ENCODE peak calls at places on chromosome 18, in six cellular contexts. One of them, this sample, is unnamed.

GRCh38 chr18:42052137-42052708 is 97.2 kb downstream of the PIK3C3 start:
- DNase-seq in OCI-LY7: peak; percentile 8
- DNase-seq in heart left ventricle: no peak
- DNase-seq in HTR-8/SVneo: no peak
- DNase-seq in CD8-positive, alpha-beta T cell: no peak
- DNase-seq in A549: no peak
- DNase-seq in this sample: no peak

GRCh38 chr18:22173928-22174301 is 4.5 kb downstream of the GATA6 start:
- DNase-seq in HTR-8/SVneo: no peak
- DNase-seq in A549: no peak
- DNase-seq in CD8-positive, alpha-beta T cell: no peak
- DNase-seq in heart left ventricle: no peak
- DNase-seq in OCI-LY7: no peak
- DNase-seq in this sample: no peak

GRCh38 chr18:79525556-79526467 is 130.1 kb downstream of the NFATC1 start:
- DNase-seq in HTR-8/SVneo: no peak
- DNase-seq in heart left ventricle: peak; percentile 53
- DNase-seq in OCI-LY7: no peak
- DNase-seq in CD8-positive, alpha-beta T cell: peak; percentile 5
- DNase-seq in A549: no peak
- DNase-seq in this sample: no peak

GRCh38 chr18:48553236-48553635 is 14.4 kb downstream of the CTIF start:
- DNase-seq in CD8-positive, alpha-beta T cell: no peak
- DNase-seq in heart left ventricle: no peak
- DNase-seq in OCI-LY7: no peak
- DNase-seq in HTR-8/SVneo: no peak
- DNase-seq in A549: no peak
- DNase-seq in this sample: no peak

GRCh38 chr18:31830686-31831085 is 70.0 kb upstream of the SLC25A52 start:
- DNase-seq in A549: no peak
- DNase-seq in HTR-8/SVneo: no peak
- DNase-seq in OCI-LY7: no peak
- DNase-seq in CD8-positive, alpha-beta T cell: no peak
- DNase-seq in heart left ventricle: no peak
- DNase-seq in this sample: no peak

GRCh38 chr18:22031581-22031980 is 137.8 kb upstream of the GATA6 start:
- DNase-seq in HTR-8/SVneo: no peak
- DNase-seq in heart left ventricle: no peak
- DNase-seq in A549: no peak
- DNase-seq in OCI-LY7: no peak
- DNase-seq in CD8-positive, alpha-beta T cell: no peak
- DNase-seq in this sample: no peak

GRCh38 chr18:47931707-47932103 is 1.2 kb upstream of the SMAD2 start:
- DNase-seq in CD8-positive, alpha-beta T cell: peak; percentile 36
- DNase-seq in OCI-LY7: peak; percentile 59
- DNase-seq in heart left ventricle: peak; percentile 14
- DNase-seq in HTR-8/SVneo: no peak
- DNase-seq in A549: no peak
- DNase-seq in this sample: no peak

GRCh38 chr18:13480856-13481255 is 245.5 kb downstream of the FAM210A start:
- DNase-seq in OCI-LY7: no peak
- DNase-seq in HTR-8/SVneo: no peak
- DNase-seq in heart left ventricle: no peak
- DNase-seq in A549: no peak
- DNase-seq in CD8-positive, alpha-beta T cell: no peak
- DNase-seq in this sample: no peak

GRCh38 chr18:31100598-31101147 is 1.5 kb downstream of the DSC2 start:
- DNase-seq in OCI-LY7: no peak
- DNase-seq in heart left ventricle: peak; percentile 19
- DNase-seq in HTR-8/SVneo: no peak
- DNase-seq in A549: no peak
- DNase-seq in CD8-positive, alpha-beta T cell: no peak
- DNase-seq in this sample: no peak

GRCh38 chr18:54611819-54612218 is 20.8 kb downstream of the DYNAP start:
- DNase-seq in heart left ventricle: no peak
- DNase-seq in HTR-8/SVneo: no peak
- DNase-seq in OCI-LY7: no peak
- DNase-seq in CD8-positive, alpha-beta T cell: no peak
- DNase-seq in A549: no peak
- DNase-seq in this sample: no peak

GRCh38 chr18:505483-506122 is 5.1 kb upstream of the COLEC12 start:
- DNase-seq in CD8-positive, alpha-beta T cell: no peak
- DNase-seq in HTR-8/SVneo: no peak
- DNase-seq in heart left ventricle: no peak
- DNase-seq in A549: no peak
- DNase-seq in OCI-LY7: no peak
- DNase-seq in this sample: no peak

GRCh38 chr18:71398530-71398929 is 1109.7 kb downstream of the SOCS6 start:
- DNase-seq in CD8-positive, alpha-beta T cell: no peak
- DNase-seq in OCI-LY7: no peak
- DNase-seq in heart left ventricle: no peak
- DNase-seq in A549: no peak
- DNase-seq in HTR-8/SVneo: no peak
- DNase-seq in this sample: no peak